ENCODE peak calls at places on chromosome 6, in seven cellular contexts. P is H7; F is stimulated activated CD4-positive, alpha-beta T cell treated with anti-CD3 and anti-CD28 coated beads, Interleukin-12 subunit alpha, Interleukin-12 subunit beta, amount 100 ng/mL, for 24 hours; G is CD4-positive, alpha-beta T cell; Z is stimulated activated CD8-positive, alpha-beta memory T cell treated with anti-CD3 and anti-CD28 coated beads, Interleukin-2, amount 100 ng/mL, for 48 hours; U is SW 1271; T is NCI-H774. J is an unnamed sample.

GRCh38 chr6:89034586-89035251 is 45.8 kb upstream of the PNRC1 start:
- DNase-seq in G (no peak), Z (no peak), U (no peak), F (no peak), P (no peak), T (no peak), J (peak)

GRCh38 chr6:114514153-114514552 is 171.3 kb upstream of the HS3ST5 start:
- DNase-seq in P (no peak), F (no peak), G (no peak), T (no peak), Z (no peak), U (no peak), J (no peak)

GRCh38 chr6:23244300-23244699 is 674.9 kb downstream of the HDGFL1 start:
- DNase-seq in G (no peak), P (no peak), F (no peak), U (no peak), T (no peak), Z (no peak), J (peak)

GRCh38 chr6:97059473-97059872 is 134.9 kb downstream of the KLHL32 start:
- DNase-seq in P (peak), F (no peak), T (peak), G (no peak), U (no peak), Z (no peak), J (no peak)

GRCh38 chr6:8574749-8575468 is 139.6 kb upstream of the SLC35B3 start:
- DNase-seq in P (no peak), Z (no peak), T (no peak), G (no peak), U (no peak), F (no peak), J (no peak)

GRCh38 chr6:38603966-38604365 is 35.8 kb downstream of the BTBD9 start:
- DNase-seq in G (no peak), U (no peak), T (no peak), F (no peak), Z (no peak), P (no peak), J (no peak)

GRCh38 chr6:169158750-169159149 is 94.9 kb downstream of the THBS2 start:
- DNase-seq in P (no peak), T (no peak), F (no peak), Z (no peak), G (no peak), U (no peak), J (no peak)

GRCh38 chr6:155541976-155542375 is 86.3 kb upstream of the NOX3 start:
- DNase-seq in Z (no peak), G (no peak), U (no peak), F (no peak), P (no peak), T (no peak), J (no peak)

GRCh38 chr6:157196391-157196790 is 126.9 kb downstream of the TMEM242 start:
- DNase-seq in F (no peak), T (no peak), U (no peak), G (no peak), Z (no peak), P (no peak), J (no peak)

GRCh38 chr6:110511401-110511800 is 35.0 kb upstream of the SLC22A16 start:
- DNase-seq in Z (no peak), U (no peak), T (no peak), P (peak), F (no peak), G (no peak), J (no peak)

GRCh38 chr6:2129076-2129695 is 116.2 kb downstream of the GMDS start:
- DNase-seq in U (no peak), Z (no peak), G (no peak), P (no peak), T (no peak), F (no peak), J (no peak)

GRCh38 chr6:167153523-167153959 is 4.2 kb downstream of the GPR31 start:
- DNase-seq in U (no peak), G (no peak), T (no peak), Z (no peak), F (no peak), P (no peak), J (no peak)

GRCh38 chr6:121555201-121555600 is 119.8 kb downstream of the GJA1 start:
- DNase-seq in F (no peak), U (no peak), G (no peak), P (no peak), Z (no peak), T (no peak), J (no peak)

GRCh38 chr6:147043994-147044477 is 160.2 kb upstream of the STXBP5 start:
- DNase-seq in F (no peak), P (no peak), Z (no peak), G (no peak), U (no peak), T (no peak), J (no peak)

GRCh38 chr6:147058786-147059434 is 145.3 kb upstream of the STXBP5 start:
- DNase-seq in Z (no peak), T (no peak), U (no peak), P (no peak), G (no peak), F (no peak), J (no peak)

GRCh38 chr6:88683734-88684133 is 279.7 kb downstream of the RNGTT start:
- DNase-seq in Z (no peak), P (no peak), T (no peak), G (no peak), U (no peak), F (no peak), J (no peak)

GRCh38 chr6:31157543-31158139 is at the start of gene CCHCR1:
- DNase-seq in G (no peak), P (peak), F (no peak), U (no peak), Z (no peak), T (no peak), J (no peak)

GRCh38 chr6:14857501-14857900 is 388.4 kb upstream of the JARID2 start:
- DNase-seq in G (peak), P (no peak), Z (peak), U (no peak), T (no peak), F (peak), J (no peak)

GRCh38 chr6:104161960-104162669 is 697.6 kb downstream of the HACE1 start:
- DNase-seq in T (no peak), P (no peak), Z (no peak), U (no peak), G (no peak), F (no peak), J (no peak)

GRCh38 chr6:149423946-149424440 is 23.9 kb downstream of the SUMO4 start:
- DNase-seq in P (no peak), T (no peak), Z (no peak), U (no peak), G (no peak), F (no peak), J (no peak)

GRCh38 chr6:73604020-73604419 is 49.8 kb downstream of the SLC17A5 start:
- DNase-seq in F (no peak), P (no peak), Z (no peak), U (no peak), G (no peak), T (no peak), J (no peak)

GRCh38 chr6:1042583-1043457 is 269.1 kb upstream of the FOXQ1 start:
- DNase-seq in P (no peak), F (no peak), G (no peak), Z (no peak), T (no peak), U (no peak), J (no peak)

GRCh38 chr6:40343318-40343886 is 243.8 kb downstream of the LRFN2 start:
- DNase-seq in G (no peak), P (no peak), T (no peak), U (no peak), F (no peak), Z (no peak), J (no peak)

GRCh38 chr6:109118337-109118736 is 23.0 kb downstream of the CEP57L1 start:
- DNase-seq in T (no peak), Z (no peak), P (no peak), G (no peak), U (no peak), F (no peak), J (no peak)

GRCh38 chr6:97394160-97394748 is 111.2 kb upstream of the MMS22L start:
- DNase-seq in U (peak), T (peak), P (peak), F (peak), G (peak), Z (no peak), J (peak)

GRCh38 chr6:3260296-3260695 is 1.5 kb downstream of the PSMG4 start:
- DNase-seq in T (no peak), P (no peak), F (no peak), G (no peak), Z (no peak), U (no peak), J (no peak)

GRCh38 chr6:5584072-5584471 is 322.8 kb downstream of the FARS2 start:
- DNase-seq in T (no peak), P (no peak), G (no peak), F (no peak), U (no peak), Z (no peak), J (no peak)

GRCh38 chr6:40965046-40965445 is 74.0 kb downstream of the UNC5CL start:
- DNase-seq in P (no peak), Z (no peak), G (no peak), U (no peak), T (no peak), F (no peak), J (no peak)

GRCh38 chr6:132279592-132280139 is 121.6 kb downstream of the MOXD1 start:
- DNase-seq in G (peak), Z (peak), U (peak), P (peak), F (peak), T (peak), J (peak)

J was measured in GM04504.